ENCODE peak calls at places on chromosomes 1 and 21, in ten cellular contexts. N, V, T, J, U, D, F, I, Y and L are unnamed samples.

GRCh38 chr1:173258484-173259264 is 51.5 kb upstream of the TNFSF4 start:
- DNase-seq in N (no peak), V (no peak), T (no peak), J (no peak), U (peak), D (no peak), F (no peak), I (no peak), Y (no peak), L (no peak)

GRCh38 chr21:42624936-42625335 is 28.5 kb upstream of the PDE9A start:
- DNase-seq in N (no peak), V (no peak), T (no peak), J (no peak), U (no peak), D (no peak), F (no peak), I (no peak), Y (no peak), L (no peak)

GRCh38 chr1:8239039-8239305 is 78.9 kb upstream of the SLC45A1 start:
- DNase-seq in N (no peak), V (peak), T (no peak), J (peak), U (peak), D (peak), F (no peak), I (no peak), Y (peak), L (peak)

GRCh38 chr1:49251385-49251784 is 474.7 kb upstream of the BEND5 start:
- DNase-seq in N (no peak), V (no peak), T (no peak), J (no peak), U (no peak), D (no peak), F (no peak), I (no peak), Y (no peak), L (no peak)

GRCh38 chr1:6854166-6854565 is 68.9 kb downstream of the CAMTA1 start:
- DNase-seq in N (no peak), V (no peak), T (no peak), J (no peak), U (no peak), D (no peak), F (no peak), I (no peak), Y (no peak), L (no peak)

GRCh38 chr1:103112535-103112934 is 4.2 kb upstream of the COL11A1 start:
- DNase-seq in N (no peak), V (no peak), T (no peak), J (no peak), U (peak), D (no peak), F (no peak), I (no peak), Y (no peak), L (no peak)

GRCh38 chr21:44262338-44263048 is 796 bp upstream of the DNMT3L start:
- DNase-seq in N (no peak), V (no peak), T (no peak), J (no peak), U (no peak), D (no peak), F (no peak), I (no peak), Y (no peak), L (no peak)

GRCh38 chr1:39398278-39399010 is 93.0 kb upstream of the BMP8A start:
- DNase-seq in N (peak), V (peak), T (no peak), J (peak), U (peak), D (peak), F (peak), I (no peak), Y (peak), L (peak)

GRCh38 chr1:207084701-207085180 is 3.9 kb upstream of the C4BPB start:
- DNase-seq in N (peak), V (no peak), T (peak), J (peak), U (peak), D (no peak), F (peak), I (peak), Y (peak), L (peak)

GRCh38 chr1:211606914-211607751 is 28.2 kb upstream of the SLC30A1 start:
- DNase-seq in N (peak), V (no peak), T (peak), J (no peak), U (no peak), D (no peak), F (no peak), I (no peak), Y (no peak), L (no peak)

GRCh38 chr1:9835404-9835757 is 11.6 kb upstream of the CLSTN1 start:
- DNase-seq in N (no peak), V (no peak), T (no peak), J (no peak), U (no peak), D (no peak), F (no peak), I (no peak), Y (no peak), L (no peak)

GRCh38 chr1:63873751-63874150 is 99.9 kb downstream of the ROR1 start:
- DNase-seq in N (no peak), V (no peak), T (no peak), J (peak), U (peak), D (no peak), F (no peak), I (no peak), Y (peak), L (no peak)

GRCh38 chr1:229131243-229132105 is 139.4 kb upstream of the RAB4A start:
- DNase-seq in N (no peak), V (no peak), T (no peak), J (no peak), U (no peak), D (no peak), F (no peak), I (no peak), Y (no peak), L (peak)

GRCh38 chr1:50368179-50369007 is 54.9 kb downstream of the DMRTA2 start:
- DNase-seq in N (peak), V (peak), T (peak), J (peak), U (no peak), D (no peak), F (no peak), I (peak), Y (peak), L (peak)

GRCh38 chr1:3061981-3062615 is 6.9 kb upstream of the PRDM16 start:
- DNase-seq in N (no peak), V (peak), T (no peak), J (no peak), U (no peak), D (no peak), F (no peak), I (no peak), Y (no peak), L (no peak)

GRCh38 chr1:185144233-185144632 is 12.5 kb downstream of the TRMT1L start:
- DNase-seq in N (no peak), V (no peak), T (no peak), J (peak), U (peak), D (no peak), F (peak), I (no peak), Y (no peak), L (no peak)

GRCh38 chr1:5659606-5660005 is 332.6 kb downstream of the NPHP4 start:
- DNase-seq in N (no peak), V (no peak), T (no peak), J (no peak), U (no peak), D (no peak), F (no peak), I (no peak), Y (no peak), L (no peak)

GRCh38 chr1:246569248-246570238 is 3.3 kb downstream of the CNST start:
- DNase-seq in N (no peak), V (no peak), T (no peak), J (peak), U (peak), D (no peak), F (no peak), I (no peak), Y (no peak), L (no peak)

GRCh38 chr1:245313581-245313980 is 158.8 kb downstream of the KIF26B start:
- DNase-seq in N (no peak), V (no peak), T (no peak), J (no peak), U (no peak), D (no peak), F (no peak), I (no peak), Y (no peak), L (no peak)

GRCh38 chr1:245316791-245317190 is 162.0 kb downstream of the KIF26B start:
- DNase-seq in N (no peak), V (no peak), T (no peak), J (no peak), U (no peak), D (no peak), F (no peak), I (no peak), Y (no peak), L (no peak)

GRCh38 chr1:245322673-245323072 is 167.9 kb downstream of the KIF26B start:
- DNase-seq in N (no peak), V (no peak), T (no peak), J (no peak), U (peak), D (no peak), F (no peak), I (no peak), Y (no peak), L (no peak)

GRCh38 chr1:245317253-245317652 is 162.5 kb downstream of the KIF26B start:
- DNase-seq in N (no peak), V (no peak), T (no peak), J (no peak), U (no peak), D (no peak), F (no peak), I (no peak), Y (no peak), L (no peak)

GRCh38 chr1:245319161-245319560 is 164.4 kb downstream of the KIF26B start:
- DNase-seq in N (no peak), V (no peak), T (no peak), J (no peak), U (no peak), D (no peak), F (no peak), I (no peak), Y (no peak), L (no peak)
- H3K27ac ChIP-seq in N (no peak), V (no peak), T (no peak), J (no peak), U (no peak), D (no peak), F (no peak), I (peak), Y (no peak), L (no peak)

GRCh38 chr1:113541108-113541507 is 150.8 kb downstream of the MAGI3 start:
- DNase-seq in N (no peak), V (no peak), T (no peak), J (no peak), U (no peak), D (no peak), F (no peak), I (no peak), Y (no peak), L (no peak)

GRCh38 chr1:113540328-113540727 is 150.0 kb downstream of the MAGI3 start:
- DNase-seq in N (no peak), V (no peak), T (no peak), J (no peak), U (no peak), D (no peak), F (no peak), I (no peak), Y (no peak), L (no peak)

GRCh38 chr1:113545210-113545609 is 154.9 kb downstream of the MAGI3 start:
- DNase-seq in N (no peak), V (no peak), T (no peak), J (no peak), U (no peak), D (no peak), F (no peak), I (no peak), Y (no peak), L (no peak)

GRCh38 chr1:113543110-113543509 is 152.8 kb downstream of the MAGI3 start:
- DNase-seq in N (no peak), V (no peak), T (no peak), J (no peak), U (no peak), D (no peak), F (no peak), I (no peak), Y (no peak), L (no peak)

DNA sequence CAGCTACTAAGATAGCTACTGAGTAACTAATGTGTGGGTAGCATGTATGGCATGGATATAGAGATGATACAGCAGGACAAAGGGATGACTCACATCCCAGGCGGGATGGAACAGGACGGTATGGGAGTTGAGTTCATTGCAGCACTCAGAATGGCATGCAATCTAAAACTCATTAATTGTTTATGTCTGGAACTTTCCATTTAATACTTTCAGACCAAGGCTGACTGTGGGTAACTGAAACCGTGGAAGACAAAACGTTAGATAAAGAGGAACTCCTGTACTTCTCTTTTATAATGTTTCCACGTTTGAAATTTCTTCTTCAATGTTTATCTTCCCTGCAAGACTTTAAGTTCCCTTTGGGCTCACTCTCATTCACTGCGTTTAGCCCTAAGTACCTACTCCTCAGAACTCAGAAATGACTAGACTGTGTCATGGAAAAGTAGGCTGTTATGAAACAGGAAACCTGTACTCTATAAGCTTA is 151.9 kb downstream of the MAGI3 start:
- DNase-seq in N (no peak), V (no peak), T (no peak), J (peak), U (peak), D (no peak), F (peak), I (no peak), Y (peak), L (no peak)
- H3K27ac ChIP-seq in N (no peak), V (no peak), T (no peak), J (no peak), U (peak), D (no peak), F (peak), I (no peak), Y (peak), L (no peak)

GRCh38 chr1:59410457-59410856 is 113.6 kb downstream of the FGGY start:
- DNase-seq in N (no peak), V (no peak), T (no peak), J (no peak), U (no peak), D (no peak), F (no peak), I (no peak), Y (no peak), L (no peak)
- H3K27ac ChIP-seq in N (no peak), V (no peak), T (no peak), J (no peak), U (no peak), D (peak), F (no peak), I (no peak), Y (no peak), L (no peak)

GRCh38 chr1:18727956-18728355 is 97.3 kb downstream of the PAX7 start:
- DNase-seq in N (no peak), V (no peak), T (no peak), J (no peak), U (no peak), D (no peak), F (no peak), I (no peak), Y (no peak), L (no peak)
- H3K27ac ChIP-seq in N (no peak), V (no peak), T (no peak), J (no peak), U (no peak), D (no peak), F (no peak), I (no peak), Y (no peak), L (no peak)

GRCh38 chr1:77319036-77319705 is 37.4 kb downstream of the AK5 start:
- DNase-seq in N (no peak), V (no peak), T (no peak), J (peak), U (no peak), D (no peak), F (no peak), I (no peak), Y (no peak), L (no peak)
- H3K27ac ChIP-seq in N (no peak), V (no peak), T (no peak), J (no peak), U (no peak), D (no peak), F (no peak), I (no peak), Y (no peak), L (no peak)

GRCh38 chr1:46248122-46248920 is 758 bp downstream of the RAD54L start:
- DNase-seq in N (peak), V (peak), T (peak), J (no peak), U (no peak), D (peak), F (no peak), I (peak), Y (no peak), L (peak)
- H3K27ac ChIP-seq in N (peak), V (no peak), T (peak), J (peak), U (peak), D (no peak), F (no peak), I (no peak), Y (no peak), L (no peak)

GRCh38 chr1:32705516-32705915 is 2.9 kb upstream of the SYNC start:
- DNase-seq in N (no peak), V (no peak), T (no peak), J (no peak), U (no peak), D (no peak), F (no peak), I (no peak), Y (no peak), L (no peak)

GRCh38 chr1:32701421-32701911 is 1.1 kb downstream of the SYNC start:
- DNase-seq in N (no peak), V (peak), T (no peak), J (no peak), U (no peak), D (no peak), F (no peak), I (peak), Y (no peak), L (no peak)

GRCh38 chr1:32703479-32704291 is 1.1 kb upstream of the SYNC start:
- DNase-seq in N (no peak), V (peak), T (no peak), J (peak), U (peak), D (no peak), F (peak), I (no peak), Y (peak), L (no peak)

GRCh38 chr1:32702599-32703478 is at the start of gene SYNC:
- DNase-seq in N (peak), V (peak), T (no peak), J (peak), U (peak), D (peak), F (peak), I (peak), Y (peak), L (peak)

DNA sequence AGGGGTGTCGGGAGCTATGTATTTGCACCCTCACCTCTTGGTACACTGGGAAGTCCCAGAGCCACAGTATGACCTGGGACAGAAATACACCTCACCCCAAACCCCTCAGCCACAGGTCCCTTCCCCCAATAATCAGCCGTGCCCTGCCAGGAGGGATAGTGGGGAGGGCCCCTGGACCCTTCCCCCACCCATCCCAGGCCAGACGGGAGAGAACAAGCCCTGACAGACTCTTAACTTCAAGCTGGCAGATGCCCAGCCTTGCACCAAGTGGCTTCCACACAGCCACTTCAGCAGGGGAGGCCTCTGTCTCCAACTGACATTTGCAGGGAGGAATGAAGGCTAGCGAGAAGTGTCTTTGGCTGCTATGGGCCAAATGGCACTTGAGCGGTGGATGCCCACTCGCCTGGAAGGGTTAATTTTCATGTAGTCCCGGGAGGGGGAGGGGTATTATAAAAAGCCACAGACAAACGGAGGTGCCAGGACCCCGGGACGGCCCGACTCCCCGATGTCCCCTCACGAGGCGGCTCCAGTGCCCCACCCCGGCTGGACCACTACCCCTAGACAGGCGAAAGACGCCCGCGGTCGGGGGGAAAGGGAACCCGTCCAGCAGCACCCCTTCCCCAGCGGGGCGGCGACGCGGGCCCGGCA is 495 bp downstream of the SYNC start:
- DNase-seq in N (no peak), V (peak), T (no peak), J (peak), U (peak), D (peak), F (no peak), I (peak), Y (peak), L (no peak)
- H3K27ac ChIP-seq in N (no peak), V (peak), T (no peak), J (peak), U (peak), D (peak), F (peak), I (peak), Y (peak), L (peak)